ENCODE peak calls at places on chromosomes 13 and 19, in four cellular contexts. One of them, this sample, is unnamed.

GRCh38 chr13:52158629-52159158 is 703 bp downstream of the NEK3 start:
- DNase-seq in GM12892: no peak
- DNase-seq in ACHN: peak
- DNase-seq in AG04450: no peak
- DNase-seq in this sample: peak

GRCh38 chr13:73303858-73304257 is 245.1 kb downstream of the KLF5 start:
- DNase-seq in ACHN: peak
- DNase-seq in AG04450: no peak
- DNase-seq in GM12892: no peak
- DNase-seq in this sample: peak

GRCh38 chr19:35742121-35742724 is at the start of gene IGFLR1:
- DNase-seq in GM12892: no peak
- DNase-seq in ACHN: no peak
- DNase-seq in AG04450: no peak
- DNase-seq in this sample: no peak

GRCh38 chr19:29967623-29968022 is 25.6 kb downstream of the URI1 start:
- DNase-seq in AG04450: no peak
- DNase-seq in ACHN: no peak
- DNase-seq in GM12892: no peak
- DNase-seq in this sample: no peak

GRCh38 chr13:84645196-84646071 is 763.2 kb upstream of the SLITRK1 start:
- DNase-seq in AG04450: peak
- DNase-seq in GM12892: no peak
- DNase-seq in ACHN: no peak
- DNase-seq in this sample: peak

GRCh38 chr19:35213678-35214632 is 14.6 kb downstream of the FAM187B start:
- DNase-seq in GM12892: no peak
- DNase-seq in ACHN: peak
- DNase-seq in AG04450: no peak
- DNase-seq in this sample: peak

GRCh38 chr19:18849838-18850400 is 18.2 kb downstream of the UPF1 start:
- DNase-seq in AG04450: no peak
- DNase-seq in ACHN: no peak
- DNase-seq in GM12892: peak
- DNase-seq in this sample: no peak

GRCh38 chr13:57739089-57739488 is 107.5 kb downstream of the PCDH17 start:
- DNase-seq in AG04450: no peak
- DNase-seq in ACHN: no peak
- DNase-seq in GM12892: no peak
- DNase-seq in this sample: no peak

GRCh38 chr13:28128030-28128429 is 10.3 kb upstream of the PAN3 start:
- DNase-seq in AG04450: no peak
- DNase-seq in ACHN: no peak
- DNase-seq in GM12892: no peak
- DNase-seq in this sample: no peak

This sample was measured in bronchial epithelial cell.